ENCODE peak calls at places on chromosomes 5 and 9, in six cellular contexts. One of them, this sample, is unnamed.

GRCh38 chr5:74543162-74543995 is 97.1 kb downstream of the ENC1 start:
- DNase-seq in NCI-H1417 treated with DMSO at 0.1 percent for 48 hours: peak
- DNase-seq in effector memory CD4-positive, alpha-beta T cell: no peak
- DNase-seq in amygdala: no peak
- DNase-seq in fibroblast of lung: peak
- DNase-seq in activated T-helper 9 cell treated with anti-CD3 and anti-CD28 coated beads, Interleukin-2, amount 50 U/mL, for 16 hours: no peak
- DNase-seq in this sample: no peak

GRCh38 chr5:142253938-142254895 is 70.6 kb downstream of the SPRY4 start:
- DNase-seq in effector memory CD4-positive, alpha-beta T cell: no peak
- DNase-seq in fibroblast of lung: peak
- DNase-seq in activated T-helper 9 cell treated with anti-CD3 and anti-CD28 coated beads, Interleukin-2, amount 50 U/mL, for 16 hours: no peak
- DNase-seq in NCI-H1417 treated with DMSO at 0.1 percent for 48 hours: no peak
- DNase-seq in amygdala: no peak
- DNase-seq in this sample: no peak

GRCh38 chr5:5341531-5342292 is 80.8 kb upstream of the ICE1 start:
- DNase-seq in amygdala: no peak
- DNase-seq in effector memory CD4-positive, alpha-beta T cell: no peak
- DNase-seq in fibroblast of lung: peak
- DNase-seq in activated T-helper 9 cell treated with anti-CD3 and anti-CD28 coated beads, Interleukin-2, amount 50 U/mL, for 16 hours: no peak
- DNase-seq in NCI-H1417 treated with DMSO at 0.1 percent for 48 hours: no peak
- DNase-seq in this sample: no peak

GRCh38 chr5:159704160-159704559 is 212.1 kb upstream of the ADRA1B start:
- DNase-seq in fibroblast of lung: no peak
- DNase-seq in amygdala: no peak
- DNase-seq in effector memory CD4-positive, alpha-beta T cell: no peak
- DNase-seq in NCI-H1417 treated with DMSO at 0.1 percent for 48 hours: no peak
- DNase-seq in activated T-helper 9 cell treated with anti-CD3 and anti-CD28 coated beads, Interleukin-2, amount 50 U/mL, for 16 hours: no peak
- DNase-seq in this sample: no peak

GRCh38 chr9:86749530-86750275 is 197.6 kb downstream of the GAS1 start:
- DNase-seq in effector memory CD4-positive, alpha-beta T cell: no peak
- DNase-seq in fibroblast of lung: peak
- DNase-seq in amygdala: no peak
- DNase-seq in activated T-helper 9 cell treated with anti-CD3 and anti-CD28 coated beads, Interleukin-2, amount 50 U/mL, for 16 hours: no peak
- DNase-seq in NCI-H1417 treated with DMSO at 0.1 percent for 48 hours: no peak
- DNase-seq in this sample: no peak

GRCh38 chr5:6483880-6484382 is 35.3 kb downstream of the UBE2QL1 start:
- DNase-seq in fibroblast of lung: no peak
- DNase-seq in effector memory CD4-positive, alpha-beta T cell: no peak
- DNase-seq in amygdala: no peak
- DNase-seq in NCI-H1417 treated with DMSO at 0.1 percent for 48 hours: no peak
- DNase-seq in activated T-helper 9 cell treated with anti-CD3 and anti-CD28 coated beads, Interleukin-2, amount 50 U/mL, for 16 hours: no peak
- DNase-seq in this sample: no peak

GRCh38 chr9:20472646-20473045 is 149.7 kb downstream of the MLLT3 start:
- DNase-seq in amygdala: no peak
- DNase-seq in activated T-helper 9 cell treated with anti-CD3 and anti-CD28 coated beads, Interleukin-2, amount 50 U/mL, for 16 hours: no peak
- DNase-seq in NCI-H1417 treated with DMSO at 0.1 percent for 48 hours: no peak
- DNase-seq in effector memory CD4-positive, alpha-beta T cell: no peak
- DNase-seq in fibroblast of lung: peak
- DNase-seq in this sample: no peak

GRCh38 chr9:127133739-127134167 is 11.3 kb upstream of the ANGPTL2 start:
- DNase-seq in NCI-H1417 treated with DMSO at 0.1 percent for 48 hours: no peak
- DNase-seq in effector memory CD4-positive, alpha-beta T cell: no peak
- DNase-seq in amygdala: peak
- DNase-seq in activated T-helper 9 cell treated with anti-CD3 and anti-CD28 coated beads, Interleukin-2, amount 50 U/mL, for 16 hours: no peak
- DNase-seq in fibroblast of lung: peak
- DNase-seq in this sample: peak

GRCh38 chr5:139403787-139404483 is at the start of gene SPATA24:
- DNase-seq in NCI-H1417 treated with DMSO at 0.1 percent for 48 hours: peak
- DNase-seq in activated T-helper 9 cell treated with anti-CD3 and anti-CD28 coated beads, Interleukin-2, amount 50 U/mL, for 16 hours: peak
- DNase-seq in effector memory CD4-positive, alpha-beta T cell: peak
- DNase-seq in amygdala: peak
- DNase-seq in fibroblast of lung: peak
- DNase-seq in this sample: peak

GRCh38 chr5:96721351-96721970 is 59.3 kb downstream of the CAST start:
- DNase-seq in effector memory CD4-positive, alpha-beta T cell: no peak
- DNase-seq in activated T-helper 9 cell treated with anti-CD3 and anti-CD28 coated beads, Interleukin-2, amount 50 U/mL, for 16 hours: no peak
- DNase-seq in NCI-H1417 treated with DMSO at 0.1 percent for 48 hours: no peak
- DNase-seq in fibroblast of lung: peak
- DNase-seq in amygdala: no peak
- DNase-seq in this sample: no peak

GRCh38 chr5:153974131-153974812 is 64.4 kb downstream of the FAM114A2 start:
- DNase-seq in activated T-helper 9 cell treated with anti-CD3 and anti-CD28 coated beads, Interleukin-2, amount 50 U/mL, for 16 hours: no peak
- DNase-seq in effector memory CD4-positive, alpha-beta T cell: no peak
- DNase-seq in fibroblast of lung: peak
- DNase-seq in amygdala: no peak
- DNase-seq in NCI-H1417 treated with DMSO at 0.1 percent for 48 hours: peak
- DNase-seq in this sample: no peak

GRCh38 chr9:128081052-128081451 is 13.0 kb downstream of the SLC25A25 start:
- DNase-seq in activated T-helper 9 cell treated with anti-CD3 and anti-CD28 coated beads, Interleukin-2, amount 50 U/mL, for 16 hours: no peak
- DNase-seq in NCI-H1417 treated with DMSO at 0.1 percent for 48 hours: no peak
- DNase-seq in amygdala: no peak
- DNase-seq in effector memory CD4-positive, alpha-beta T cell: no peak
- DNase-seq in fibroblast of lung: peak
- DNase-seq in this sample: no peak

GRCh38 chr5:28408186-28408585 is 1369.8 kb upstream of the CDH9 start:
- DNase-seq in NCI-H1417 treated with DMSO at 0.1 percent for 48 hours: no peak
- DNase-seq in fibroblast of lung: no peak
- DNase-seq in activated T-helper 9 cell treated with anti-CD3 and anti-CD28 coated beads, Interleukin-2, amount 50 U/mL, for 16 hours: no peak
- DNase-seq in amygdala: no peak
- DNase-seq in effector memory CD4-positive, alpha-beta T cell: no peak
- DNase-seq in this sample: no peak

GRCh38 chr5:115766608-115767007 is 49.9 kb downstream of the CDO1 start:
- DNase-seq in NCI-H1417 treated with DMSO at 0.1 percent for 48 hours: no peak
- DNase-seq in activated T-helper 9 cell treated with anti-CD3 and anti-CD28 coated beads, Interleukin-2, amount 50 U/mL, for 16 hours: no peak
- DNase-seq in amygdala: no peak
- DNase-seq in effector memory CD4-positive, alpha-beta T cell: no peak
- DNase-seq in fibroblast of lung: no peak
- DNase-seq in this sample: no peak

GRCh38 chr9:69719368-69719767 is 40.4 kb downstream of the PTAR1 start:
- DNase-seq in amygdala: no peak
- DNase-seq in fibroblast of lung: peak
- DNase-seq in NCI-H1417 treated with DMSO at 0.1 percent for 48 hours: no peak
- DNase-seq in activated T-helper 9 cell treated with anti-CD3 and anti-CD28 coated beads, Interleukin-2, amount 50 U/mL, for 16 hours: no peak
- DNase-seq in effector memory CD4-positive, alpha-beta T cell: no peak
- DNase-seq in this sample: no peak

GRCh38 chr9:79975471-79976316 is 403.9 kb downstream of the TLE4 start:
- DNase-seq in amygdala: peak
- DNase-seq in NCI-H1417 treated with DMSO at 0.1 percent for 48 hours: peak
- DNase-seq in effector memory CD4-positive, alpha-beta T cell: no peak
- DNase-seq in fibroblast of lung: no peak
- DNase-seq in activated T-helper 9 cell treated with anti-CD3 and anti-CD28 coated beads, Interleukin-2, amount 50 U/mL, for 16 hours: no peak
- DNase-seq in this sample: no peak

GRCh38 chr5:159034083-159034824 is 65.5 kb downstream of the EBF1 start:
- DNase-seq in effector memory CD4-positive, alpha-beta T cell: no peak
- DNase-seq in amygdala: no peak
- DNase-seq in fibroblast of lung: no peak
- DNase-seq in activated T-helper 9 cell treated with anti-CD3 and anti-CD28 coated beads, Interleukin-2, amount 50 U/mL, for 16 hours: no peak
- DNase-seq in NCI-H1417 treated with DMSO at 0.1 percent for 48 hours: no peak
- DNase-seq in this sample: no peak

GRCh38 chr9:36190388-36191289 is at the start of gene CLTA:
- DNase-seq in NCI-H1417 treated with DMSO at 0.1 percent for 48 hours: peak
- DNase-seq in fibroblast of lung: peak
- DNase-seq in effector memory CD4-positive, alpha-beta T cell: peak
- DNase-seq in activated T-helper 9 cell treated with anti-CD3 and anti-CD28 coated beads, Interleukin-2, amount 50 U/mL, for 16 hours: peak
- DNase-seq in amygdala: peak
- DNase-seq in this sample: peak

GRCh38 chr9:15999422-16000339 is 446.8 kb downstream of the CCDC171 start:
- DNase-seq in NCI-H1417 treated with DMSO at 0.1 percent for 48 hours: no peak
- DNase-seq in activated T-helper 9 cell treated with anti-CD3 and anti-CD28 coated beads, Interleukin-2, amount 50 U/mL, for 16 hours: no peak
- DNase-seq in effector memory CD4-positive, alpha-beta T cell: no peak
- DNase-seq in fibroblast of lung: peak
- DNase-seq in amygdala: no peak
- DNase-seq in this sample: no peak

GRCh38 chr5:106962464-106963230 is 708.1 kb downstream of the EFNA5 start:
- DNase-seq in amygdala: no peak
- DNase-seq in NCI-H1417 treated with DMSO at 0.1 percent for 48 hours: no peak
- DNase-seq in fibroblast of lung: no peak
- DNase-seq in effector memory CD4-positive, alpha-beta T cell: no peak
- DNase-seq in activated T-helper 9 cell treated with anti-CD3 and anti-CD28 coated beads, Interleukin-2, amount 50 U/mL, for 16 hours: no peak
- DNase-seq in this sample: no peak

GRCh38 chr9:127629468-127630081 is 17.5 kb downstream of the STXBP1 start:
- DNase-seq in fibroblast of lung: peak
- DNase-seq in NCI-H1417 treated with DMSO at 0.1 percent for 48 hours: no peak
- DNase-seq in activated T-helper 9 cell treated with anti-CD3 and anti-CD28 coated beads, Interleukin-2, amount 50 U/mL, for 16 hours: no peak
- DNase-seq in effector memory CD4-positive, alpha-beta T cell: no peak
- DNase-seq in amygdala: no peak
- DNase-seq in this sample: no peak

GRCh38 chr9:36846621-36847020 is 187.4 kb downstream of the PAX5 start:
- DNase-seq in amygdala: no peak
- DNase-seq in effector memory CD4-positive, alpha-beta T cell: no peak
- DNase-seq in fibroblast of lung: no peak
- DNase-seq in activated T-helper 9 cell treated with anti-CD3 and anti-CD28 coated beads, Interleukin-2, amount 50 U/mL, for 16 hours: no peak
- DNase-seq in NCI-H1417 treated with DMSO at 0.1 percent for 48 hours: no peak
- DNase-seq in this sample: no peak

GRCh38 chr5:76524101-76524835 is 98.9 kb downstream of the F2RL2 start:
- DNase-seq in amygdala: no peak
- DNase-seq in activated T-helper 9 cell treated with anti-CD3 and anti-CD28 coated beads, Interleukin-2, amount 50 U/mL, for 16 hours: no peak
- DNase-seq in effector memory CD4-positive, alpha-beta T cell: no peak
- DNase-seq in NCI-H1417 treated with DMSO at 0.1 percent for 48 hours: no peak
- DNase-seq in fibroblast of lung: no peak
- DNase-seq in this sample: no peak

GRCh38 chr9:127074561-127075548 is 47.6 kb downstream of the ANGPTL2 start:
- DNase-seq in fibroblast of lung: no peak
- DNase-seq in amygdala: no peak
- DNase-seq in activated T-helper 9 cell treated with anti-CD3 and anti-CD28 coated beads, Interleukin-2, amount 50 U/mL, for 16 hours: no peak
- DNase-seq in NCI-H1417 treated with DMSO at 0.1 percent for 48 hours: no peak
- DNase-seq in effector memory CD4-positive, alpha-beta T cell: no peak
- DNase-seq in this sample: no peak

GRCh38 chr5:43772601-43773031 is 169.6 kb downstream of the NNT start:
- DNase-seq in activated T-helper 9 cell treated with anti-CD3 and anti-CD28 coated beads, Interleukin-2, amount 50 U/mL, for 16 hours: no peak
- DNase-seq in amygdala: no peak
- DNase-seq in fibroblast of lung: peak
- DNase-seq in NCI-H1417 treated with DMSO at 0.1 percent for 48 hours: no peak
- DNase-seq in effector memory CD4-positive, alpha-beta T cell: no peak
- DNase-seq in this sample: no peak

GRCh38 chr5:68304421-68305052 is 89.0 kb downstream of the PIK3R1 start:
- DNase-seq in amygdala: no peak
- DNase-seq in effector memory CD4-positive, alpha-beta T cell: no peak
- DNase-seq in activated T-helper 9 cell treated with anti-CD3 and anti-CD28 coated beads, Interleukin-2, amount 50 U/mL, for 16 hours: no peak
- DNase-seq in NCI-H1417 treated with DMSO at 0.1 percent for 48 hours: no peak
- DNase-seq in fibroblast of lung: no peak
- DNase-seq in this sample: no peak

GRCh38 chr5:109191153-109191558 is 218.6 kb downstream of the PJA2 start:
- DNase-seq in amygdala: no peak
- DNase-seq in effector memory CD4-positive, alpha-beta T cell: no peak
- DNase-seq in fibroblast of lung: peak
- DNase-seq in activated T-helper 9 cell treated with anti-CD3 and anti-CD28 coated beads, Interleukin-2, amount 50 U/mL, for 16 hours: no peak
- DNase-seq in NCI-H1417 treated with DMSO at 0.1 percent for 48 hours: no peak
- DNase-seq in this sample: no peak

GRCh38 chr5:176415240-176416122 is 858 bp downstream of the CLTB start:
- DNase-seq in NCI-H1417 treated with DMSO at 0.1 percent for 48 hours: no peak
- DNase-seq in amygdala: no peak
- DNase-seq in fibroblast of lung: peak
- DNase-seq in effector memory CD4-positive, alpha-beta T cell: no peak
- DNase-seq in activated T-helper 9 cell treated with anti-CD3 and anti-CD28 coated beads, Interleukin-2, amount 50 U/mL, for 16 hours: no peak
- DNase-seq in this sample: no peak

GRCh38 chr9:111356567-111357244 is 26.7 kb upstream of the OR2K2 start:
- DNase-seq in effector memory CD4-positive, alpha-beta T cell: no peak
- DNase-seq in NCI-H1417 treated with DMSO at 0.1 percent for 48 hours: no peak
- DNase-seq in activated T-helper 9 cell treated with anti-CD3 and anti-CD28 coated beads, Interleukin-2, amount 50 U/mL, for 16 hours: no peak
- DNase-seq in fibroblast of lung: peak
- DNase-seq in amygdala: no peak
- DNase-seq in this sample: no peak

GRCh38 chr5:153617190-153617589 is 126.7 kb downstream of the GRIA1 start:
- DNase-seq in fibroblast of lung: no peak
- DNase-seq in amygdala: no peak
- DNase-seq in effector memory CD4-positive, alpha-beta T cell: no peak
- DNase-seq in NCI-H1417 treated with DMSO at 0.1 percent for 48 hours: no peak
- DNase-seq in activated T-helper 9 cell treated with anti-CD3 and anti-CD28 coated beads, Interleukin-2, amount 50 U/mL, for 16 hours: no peak
- DNase-seq in this sample: no peak

GRCh38 chr9:126956929-126957686 is 42.5 kb downstream of the RALGPS1 start:
- DNase-seq in NCI-H1417 treated with DMSO at 0.1 percent for 48 hours: no peak
- DNase-seq in activated T-helper 9 cell treated with anti-CD3 and anti-CD28 coated beads, Interleukin-2, amount 50 U/mL, for 16 hours: no peak
- DNase-seq in fibroblast of lung: peak
- DNase-seq in effector memory CD4-positive, alpha-beta T cell: no peak
- DNase-seq in amygdala: no peak
- DNase-seq in this sample: no peak

GRCh38 chr5:154740483-154740882 is 14.7 kb upstream of the LARP1 start:
- DNase-seq in amygdala: peak
- DNase-seq in fibroblast of lung: peak
- DNase-seq in activated T-helper 9 cell treated with anti-CD3 and anti-CD28 coated beads, Interleukin-2, amount 50 U/mL, for 16 hours: no peak
- DNase-seq in effector memory CD4-positive, alpha-beta T cell: no peak
- DNase-seq in NCI-H1417 treated with DMSO at 0.1 percent for 48 hours: no peak
- DNase-seq in this sample: peak

GRCh38 chr5:60161340-60161934 is 267.9 kb upstream of the PDE4D start:
- DNase-seq in amygdala: no peak
- DNase-seq in fibroblast of lung: peak
- DNase-seq in effector memory CD4-positive, alpha-beta T cell: no peak
- DNase-seq in activated T-helper 9 cell treated with anti-CD3 and anti-CD28 coated beads, Interleukin-2, amount 50 U/mL, for 16 hours: no peak
- DNase-seq in NCI-H1417 treated with DMSO at 0.1 percent for 48 hours: no peak
- DNase-seq in this sample: no peak

GRCh38 chr5:130871346-130872086 is 293.5 kb downstream of the HINT1 start:
- DNase-seq in activated T-helper 9 cell treated with anti-CD3 and anti-CD28 coated beads, Interleukin-2, amount 50 U/mL, for 16 hours: no peak
- DNase-seq in amygdala: no peak
- DNase-seq in effector memory CD4-positive, alpha-beta T cell: peak
- DNase-seq in fibroblast of lung: peak
- DNase-seq in NCI-H1417 treated with DMSO at 0.1 percent for 48 hours: no peak
- DNase-seq in this sample: no peak

GRCh38 chr5:154444559-154445421 is 1.0 kb upstream of the SAP30L start:
- DNase-seq in amygdala: peak
- DNase-seq in effector memory CD4-positive, alpha-beta T cell: no peak
- DNase-seq in fibroblast of lung: peak
- DNase-seq in activated T-helper 9 cell treated with anti-CD3 and anti-CD28 coated beads, Interleukin-2, amount 50 U/mL, for 16 hours: no peak
- DNase-seq in NCI-H1417 treated with DMSO at 0.1 percent for 48 hours: no peak
- DNase-seq in this sample: peak

GRCh38 chr9:106712279-106712678 is 150.7 kb upstream of the ZNF462 start:
- DNase-seq in NCI-H1417 treated with DMSO at 0.1 percent for 48 hours: no peak
- DNase-seq in fibroblast of lung: no peak
- DNase-seq in effector memory CD4-positive, alpha-beta T cell: no peak
- DNase-seq in amygdala: no peak
- DNase-seq in activated T-helper 9 cell treated with anti-CD3 and anti-CD28 coated beads, Interleukin-2, amount 50 U/mL, for 16 hours: no peak
- DNase-seq in this sample: no peak